ENCODE peak calls at places on chromosomes 11 and 22, in five cellular contexts. O is BE2C, K is fibroblast of the aortic adventitia, Z is fibroblast of lung, M is heart left ventricle. I is an unnamed sample.

GRCh38 chr22:50684986-50685385 is 12.4 kb downstream of the SHANK3 start:
- DNase-seq in O (peak), M (no peak), Z (peak), K (peak), I (no peak)

GRCh38 chr22:44443641-44444235 is 54.3 kb downstream of the RTL6 start:
- DNase-seq in O (no peak), K (no peak), M (peak), Z (no peak), I (no peak)

GRCh38 chr11:67303132-67303988 is at the start of gene SSH3:
- DNase-seq in M (peak), Z (peak), K (peak), O (no peak), I (no peak)

GRCh38 chr11:69791266-69791665 is 16.1 kb upstream of the FGF4 start:
- DNase-seq in M (no peak), K (peak), Z (peak), O (no peak), I (peak)

GRCh38 chr11:44047931-44048431 is at the start of gene ACCSL:
- DNase-seq in M (no peak), O (peak), Z (no peak), K (no peak), I (no peak)

GRCh38 chr22:30747493-30747892 is 52.8 kb downstream of the OSBP2 start:
- DNase-seq in Z (no peak), M (no peak), K (no peak), O (no peak), I (no peak)

GRCh38 chr11:44310198-44310455 is 188 bp upstream of the ALX4 start:
- DNase-seq in O (no peak), M (no peak), Z (no peak), K (no peak), I (no peak)

GRCh38 chr22:41181349-41182241 is 23.5 kb upstream of the L3MBTL2 start:
- DNase-seq in M (no peak), Z (no peak), O (no peak), K (peak), I (peak)

GRCh38 chr22:36493690-36494110 is 12.3 kb upstream of the TXN2 start:
- DNase-seq in M (peak), O (no peak), K (no peak), Z (no peak), I (no peak)

GRCh38 chr22:49479566-49479965 is 348.1 kb downstream of the BRD1 start:
- DNase-seq in K (no peak), O (no peak), M (no peak), Z (no peak), I (no peak)

GRCh38 chr11:19419021-19419750 is 178.4 kb upstream of the E2F8 start:
- DNase-seq in M (no peak), K (peak), O (no peak), Z (peak), I (peak)

GRCh38 chr22:23856721-23857605 is 712 bp upstream of the SLC2A11 start:
- DNase-seq in M (no peak), Z (peak), K (peak), O (peak), I (no peak)

GRCh38 chr11:108289699-108290098 is 66.8 kb downstream of the ATM start:
- DNase-seq in M (no peak), O (no peak), Z (no peak), K (no peak), I (no peak)

GRCh38 chr11:15905334-15905733 is 451.0 kb downstream of the SOX6 start:
- DNase-seq in O (no peak), K (no peak), Z (no peak), M (no peak), I (no peak)

GRCh38 chr22:19287076-19287724 is 4.3 kb downstream of the CLTCL1 start:
- DNase-seq in M (no peak), Z (peak), K (peak), O (no peak), I (peak)

GRCh38 chr22:50221410-50222300 is 20.8 kb downstream of the SELENOO start:
- DNase-seq in K (no peak), O (no peak), M (no peak), Z (no peak), I (no peak)

GRCh38 chr11:91871791-91872190 is 352.8 kb upstream of the FAT3 start:
- DNase-seq in Z (no peak), K (no peak), O (no peak), M (no peak), I (no peak)

GRCh38 chr11:16956538-16957153 is 57.6 kb downstream of the PLEKHA7 start:
- DNase-seq in Z (no peak), K (no peak), M (no peak), O (no peak), I (no peak)

GRCh38 chr11:69413015-69413801 is 68.3 kb upstream of the LINC01488 start:
- DNase-seq in K (no peak), M (no peak), Z (no peak), O (no peak), I (no peak)

DNA sequence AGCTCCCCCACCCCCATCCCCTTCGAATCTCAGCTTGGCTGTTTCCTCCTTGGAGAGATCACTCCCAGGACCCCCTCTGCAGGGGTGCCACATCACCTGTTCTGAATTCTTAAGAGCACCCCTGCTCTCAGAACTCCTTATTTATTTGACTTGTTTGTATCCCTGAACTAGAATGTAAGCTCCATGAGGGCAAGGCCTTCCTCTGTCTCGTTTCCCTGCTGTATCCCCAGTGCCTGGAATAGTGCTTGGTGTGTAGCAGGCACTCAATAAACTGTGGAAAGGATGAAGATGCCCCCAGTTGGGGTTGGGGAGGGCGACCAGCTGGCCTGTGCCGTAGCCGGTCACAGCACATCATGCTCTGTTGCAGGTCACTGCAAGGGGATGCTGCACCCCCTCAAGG is 3.6 kb upstream of the MDK start:
- DNase-seq in Z (no peak), O (no peak), K (no peak), M (no peak), I (no peak)
- H3K4me3 ChIP-seq in Z (no peak), O (no peak), K (no peak), M (no peak), I (no peak)

GRCh38 chr11:131353761-131354160 is 16.7 kb upstream of the NTM start:
- DNase-seq in M (no peak), O (no peak), Z (no peak), K (no peak), I (no peak)

GRCh38 chr11:131351848-131352247 is 18.6 kb upstream of the NTM start:
- DNase-seq in Z (no peak), O (no peak), M (no peak), K (no peak), I (no peak)

GRCh38 chr11:131354251-131354701 is 16.1 kb upstream of the NTM start:
- DNase-seq in Z (no peak), M (no peak), K (no peak), O (no peak), I (no peak)

DNA sequence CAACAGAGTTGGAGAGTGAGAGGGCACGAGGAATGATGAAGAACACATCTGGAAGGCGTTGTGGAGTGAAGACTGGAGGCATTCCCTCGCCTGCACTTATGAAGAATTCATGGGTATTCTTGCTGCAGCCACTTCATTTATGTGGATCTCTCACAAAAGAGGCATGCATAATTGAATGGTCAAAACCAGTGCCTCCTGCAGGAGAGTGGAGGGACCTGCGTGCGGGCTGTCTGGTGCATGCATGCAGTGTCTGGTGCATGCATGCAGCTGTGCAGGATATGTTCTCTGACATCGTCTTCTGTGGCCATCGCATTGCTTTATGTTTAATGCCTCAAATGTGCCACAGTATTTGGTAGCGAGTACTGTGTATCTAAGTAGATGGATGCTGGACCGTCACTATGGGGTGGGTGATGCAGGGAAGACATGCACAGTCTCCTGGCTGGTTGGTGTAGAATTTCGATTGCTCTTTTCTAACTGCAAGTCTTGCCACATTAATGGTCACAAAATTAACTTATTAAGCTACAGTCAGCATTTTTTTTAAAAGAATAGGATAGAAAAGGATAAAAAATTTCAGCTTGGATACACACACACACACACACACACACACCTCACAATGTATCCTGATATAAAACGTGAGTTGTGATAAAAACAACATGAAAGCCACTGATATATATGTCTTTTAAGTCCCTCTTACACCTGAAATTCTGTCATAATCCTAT is 20.9 kb upstream of the NTM start:
- DNase-seq in M (no peak), Z (no peak), O (no peak), K (no peak), I (no peak)
- H3K4me3 ChIP-seq in M (no peak), Z (no peak), O (no peak), K (no peak), I (no peak)

DNA sequence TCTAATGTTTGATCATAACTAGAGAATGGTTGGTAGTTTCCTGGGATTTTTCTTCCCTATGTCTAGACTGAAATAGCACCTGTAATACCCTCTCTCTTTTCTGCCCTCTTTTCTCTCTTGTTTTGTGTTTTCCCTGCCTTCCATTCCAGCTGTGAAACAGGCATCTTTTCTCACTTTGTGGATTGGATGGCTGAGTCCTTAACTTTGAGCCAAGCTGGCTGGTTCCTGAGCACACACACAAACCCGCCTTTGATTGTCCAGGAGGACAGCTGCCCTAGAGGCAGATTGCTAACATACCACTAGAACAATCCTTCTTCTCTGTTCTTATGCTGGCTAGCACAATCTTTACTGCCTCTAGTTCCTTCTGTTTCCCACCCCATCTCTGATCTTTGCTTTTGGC is 17.7 kb downstream of the CTNND1 start:
- DNase-seq in K (peak), O (no peak), M (peak), Z (no peak), I (peak)
- H3K4me3 ChIP-seq in K (no peak), O (no peak), M (no peak), Z (no peak), I (no peak)

DNA sequence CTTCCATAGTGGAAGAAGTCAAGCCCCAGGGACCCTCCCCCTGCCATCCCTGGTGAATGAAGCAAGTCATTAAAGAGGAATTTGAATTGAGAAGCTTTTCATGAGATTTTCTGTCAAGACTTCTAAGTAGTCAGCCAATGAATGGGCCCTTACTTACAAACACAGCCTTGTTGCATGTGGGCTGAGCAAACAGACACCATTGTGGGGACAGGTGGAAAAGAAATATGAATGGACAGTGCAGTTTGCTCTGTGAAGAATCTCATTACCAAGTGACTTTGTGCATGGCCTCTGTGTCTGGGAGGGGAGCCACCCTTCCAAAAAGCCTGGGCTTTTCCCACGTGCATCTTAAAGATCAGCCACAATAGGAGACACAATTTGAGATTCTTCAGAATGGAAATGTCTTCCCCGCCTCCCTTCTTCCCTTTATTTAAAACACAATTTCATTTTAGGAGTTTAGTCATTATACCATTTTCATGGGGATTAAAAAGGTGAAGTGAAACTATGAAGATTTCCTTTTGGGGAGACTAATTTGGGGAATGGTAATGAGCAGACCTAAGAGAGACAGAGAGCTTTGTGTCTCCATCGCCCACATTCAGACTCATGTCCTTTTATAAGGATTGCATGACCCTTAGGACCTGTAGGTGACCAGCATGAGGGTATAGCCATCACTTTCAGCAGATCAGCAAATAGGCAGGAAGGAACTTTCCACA is 151.9 kb downstream of the LRRC4C start:
- DNase-seq in K (no peak), M (no peak), O (no peak), Z (no peak), I (no peak)
- H3K4me3 ChIP-seq in K (no peak), M (no peak), O (no peak), Z (no peak), I (no peak)

GRCh38 chr11:1060410-1060809 is 14.3 kb upstream of the MUC2 start:
- DNase-seq in O (no peak), Z (no peak), K (no peak), M (no peak), I (no peak)

GRCh38 chr11:1057806-1058205 is 16.9 kb upstream of the MUC2 start:
- DNase-seq in Z (no peak), O (no peak), K (no peak), M (no peak), I (no peak)

GRCh38 chr11:1062075-1062820 is 12.4 kb upstream of the MUC2 start:
- DNase-seq in Z (no peak), K (no peak), M (no peak), O (no peak), I (no peak)

GRCh38 chr11:1060885-1061616 is 13.6 kb upstream of the MUC2 start:
- DNase-seq in O (no peak), K (peak), Z (peak), M (no peak), I (no peak)

DNA sequence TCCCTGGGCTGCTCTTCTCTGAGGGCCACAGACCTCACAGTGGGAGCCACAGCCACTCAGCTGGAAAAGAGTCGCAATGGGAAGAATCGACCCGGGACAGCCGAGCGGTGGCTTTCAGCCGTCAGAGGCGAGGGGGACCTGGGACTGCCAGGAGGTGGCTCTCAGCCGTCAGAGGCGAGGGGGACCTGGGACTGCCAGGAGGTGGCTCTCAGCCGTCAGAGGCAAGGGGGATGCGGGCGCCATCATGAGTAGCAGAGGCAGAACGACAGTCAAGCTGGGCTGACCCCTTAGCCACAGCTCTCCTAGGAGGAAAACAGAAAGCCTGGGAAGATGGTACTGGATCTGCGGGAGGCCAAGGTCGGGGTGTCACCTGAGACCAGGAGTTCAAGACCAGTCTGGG is 14.9 kb upstream of the MUC2 start:
- DNase-seq in M (no peak), K (no peak), Z (no peak), O (no peak), I (no peak)
- H3K4me3 ChIP-seq in M (no peak), K (no peak), Z (no peak), O (no peak), I (no peak)

DNA sequence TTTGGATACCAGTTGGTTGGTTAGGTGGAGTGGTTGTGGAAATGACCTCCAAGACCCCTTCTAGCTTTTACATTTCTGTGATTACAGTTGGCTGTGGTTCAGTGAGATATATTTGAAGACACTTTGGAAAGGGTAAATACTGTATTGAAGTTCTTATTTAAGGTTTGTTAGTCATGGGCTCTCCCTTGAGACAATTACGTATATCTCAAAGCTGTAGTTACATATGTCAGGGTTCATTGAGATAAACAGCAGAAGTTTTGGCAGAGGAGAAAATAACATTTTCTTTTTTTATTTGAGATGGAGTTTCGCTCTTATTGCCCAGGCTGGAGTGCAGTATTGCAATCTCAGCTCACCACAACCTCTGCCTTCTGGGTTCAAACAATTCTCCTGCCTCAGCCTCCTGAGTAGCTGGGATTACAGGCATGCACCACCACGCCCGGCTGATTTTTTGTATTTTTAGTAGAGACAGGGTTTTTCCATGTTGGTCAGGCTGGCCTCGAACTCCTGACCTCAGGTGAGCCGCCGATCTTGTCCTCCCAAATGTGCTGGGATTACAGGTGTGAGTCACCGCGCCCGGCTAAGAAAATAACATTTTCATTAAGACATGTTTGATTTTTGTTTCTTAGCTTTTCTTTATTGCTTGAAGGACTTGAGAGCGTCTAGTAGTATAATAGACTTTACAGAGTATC is 1.9 kb downstream of the RNF121 start:
- DNase-seq in K (peak), O (no peak), Z (no peak), M (no peak), I (no peak)
- H3K4me3 ChIP-seq in K (peak), O (no peak), Z (no peak), M (no peak), I (no peak)

DNA sequence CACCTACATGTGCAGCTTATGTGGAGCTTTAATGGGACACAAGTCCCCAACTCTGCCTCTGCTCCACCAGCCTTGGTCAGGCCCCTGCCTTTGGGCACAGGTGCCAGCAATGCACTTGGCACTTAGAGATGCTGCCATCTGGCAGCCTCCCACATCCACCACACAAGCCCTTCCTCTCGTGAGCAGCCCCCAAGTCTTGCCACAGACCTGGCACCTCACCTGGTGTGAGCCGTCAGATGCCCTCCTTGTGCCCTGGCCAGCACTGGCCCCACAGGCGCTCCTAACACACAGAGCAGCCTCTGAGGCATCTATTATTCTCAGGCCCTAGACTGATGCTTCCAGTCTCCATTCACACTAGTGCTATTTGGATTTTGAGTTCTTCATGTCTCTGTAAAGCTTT is 24.5 kb upstream of the SERPIND1 start:
- DNase-seq in O (no peak), K (no peak), Z (no peak), M (no peak), I (no peak)
- H3K4me3 ChIP-seq in O (no peak), K (no peak), Z (no peak), M (no peak), I (no peak)

GRCh38 chr11:64713781-64714363 is 9.1 kb downstream of the NRXN2 start:
- DNase-seq in K (no peak), O (no peak), M (no peak), Z (no peak), I (no peak)
- H3K4me3 ChIP-seq in K (no peak), O (no peak), M (no peak), Z (no peak), I (no peak)